ENCODE peak calls at places on chromosomes 5 and 9, in seven cellular contexts. W is cardiac fibroblast, X is right atrium auricular region, T is fibroblast of pulmonary artery, K is cardiac muscle cell, R is brain microvascular endothelial cell, G is B cell. D is an unnamed sample.

GRCh38 chr5:63555874-63556273 is 406.4 kb downstream of the HTR1A start:
- DNase-seq in X (no peak), K (no peak), W (no peak), T (no peak), G (no peak), R (no peak), D (peak; percentile 75)

GRCh38 chr9:101498323-101498722 is 35.3 kb upstream of the RNF20 start:
- DNase-seq in X (no peak), K (no peak), G (no peak), R (no peak), T (peak; percentile 7), W (peak; percentile 4), D (no peak)

GRCh38 chr9:6188906-6189305 is 26.7 kb upstream of the IL33 start:
- DNase-seq in W (no peak), G (no peak), K (no peak), R (no peak), T (no peak), X (no peak), D (no peak)

GRCh38 chr5:141490271-141490670 is 1.4 kb downstream of the PCDHGC5 start:
- DNase-seq in X (no peak), G (no peak), K (no peak), T (no peak), R (no peak), W (no peak), D (no peak)

GRCh38 chr5:102421647-102422046 is 77.2 kb downstream of the SLCO6A1 start:
- DNase-seq in X (no peak), G (no peak), R (no peak), W (no peak), K (no peak), T (no peak), D (peak; percentile 48)

GRCh38 chr5:78648359-78649219 is at the start of gene LHFPL2:
- DNase-seq in K (peak; percentile 92), G (peak; percentile 85), X (peak; percentile 76), W (peak; percentile 87), T (peak; percentile 83), R (peak; percentile 57), D (peak; percentile 65)

GRCh38 chr5:180093651-180094382 is 22.3 kb upstream of the RNF130 start:
- DNase-seq in K (no peak), T (no peak), G (no peak), X (no peak), W (no peak), R (no peak), D (no peak)

GRCh38 chr9:96317335-96317980 is 15.5 kb upstream of the HSD17B3 start:
- DNase-seq in K (peak; percentile 77), X (no peak), G (peak; percentile 65), T (peak; percentile 78), R (peak; percentile 37), W (peak; percentile 84), D (peak; percentile 61)

GRCh38 chr5:96487859-96488258 is 54.8 kb upstream of the PCSK1 start:
- DNase-seq in W (peak; percentile 17), T (peak; percentile 7), G (no peak), R (no peak), K (no peak), X (no peak), D (no peak)

GRCh38 chr5:37886207-37886905 is 46.5 kb upstream of the GDNF start:
- DNase-seq in G (no peak), X (no peak), R (no peak), K (no peak), W (peak; percentile 5), T (no peak), D (no peak)

GRCh38 chr5:6861667-6862066 is 148.4 kb downstream of the TENT4A start:
- DNase-seq in G (no peak), W (no peak), K (no peak), X (no peak), R (no peak), T (no peak), D (peak; percentile 55)

GRCh38 chr5:16456103-16456832 is 9.3 kb downstream of the ZNF622 start:
- DNase-seq in W (peak; percentile 85), R (peak; percentile 82), K (peak; percentile 77), T (peak; percentile 90), X (peak; percentile 71), G (peak; percentile 24), D (peak; percentile 73)

GRCh38 chr9:130199605-130200004 is 27.4 kb downstream of the NCS1 start:
- DNase-seq in R (no peak), W (peak; percentile 45), G (no peak), X (no peak), K (no peak), T (no peak), D (no peak)

GRCh38 chr5:157540124-157540523 is 35.5 kb downstream of the ADAM19 start:
- DNase-seq in R (no peak), K (no peak), W (no peak), X (no peak), G (no peak), T (no peak), D (no peak)

DNA sequence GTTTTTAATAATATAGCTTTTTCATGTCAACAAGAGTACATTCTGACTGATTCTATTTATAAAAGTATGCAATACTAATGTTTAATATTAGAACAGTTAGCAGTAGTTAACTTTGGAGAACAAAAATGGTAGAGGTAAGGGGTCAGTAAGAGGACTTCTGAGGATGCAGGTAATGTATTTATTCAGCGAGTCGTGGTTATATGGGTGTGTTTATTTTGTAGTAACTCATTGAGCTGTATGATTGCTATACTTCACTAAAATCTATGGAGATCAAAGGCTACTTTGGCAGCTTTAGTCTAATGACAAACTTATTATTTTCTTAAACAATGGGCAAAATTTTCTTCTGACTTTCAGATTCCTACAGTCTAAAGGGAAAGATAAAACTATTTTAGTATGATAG is 146.5 kb downstream of the COMMD10 start:
- DNase-seq in G (no peak), T (no peak), R (no peak), W (no peak), X (no peak), K (no peak), D (no peak)
- TF ChIP-seq CTCF in G (no peak), T (no peak), R (no peak), W (no peak), X (no peak), K (no peak), D (no peak)

DNA sequence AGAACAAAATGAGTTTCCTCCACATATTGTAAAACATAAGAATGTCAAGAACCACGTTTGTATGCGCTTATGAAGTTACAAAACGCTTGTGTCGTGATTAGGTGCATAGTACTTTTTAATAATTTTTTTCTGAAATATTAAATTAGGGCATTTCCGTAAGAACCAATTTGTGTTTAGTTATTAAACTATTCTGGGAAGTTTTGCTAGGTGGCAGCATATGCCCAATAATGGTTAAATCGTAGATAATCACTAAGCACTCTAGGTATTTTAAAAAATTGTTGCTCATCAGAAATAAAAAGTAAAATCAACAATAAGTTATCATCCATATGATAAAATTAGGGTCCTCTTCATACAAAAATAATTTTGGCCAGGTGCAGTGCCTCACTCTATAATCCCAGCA is 5.4 kb downstream of the SRFBP1 start:
- DNase-seq in G (no peak), K (no peak), W (peak; percentile 71), T (peak; percentile 76), R (peak; percentile 31), X (no peak), D (peak; percentile 46)
- TF ChIP-seq CTCF in G (no peak), K (peak; percentile 44), W (peak; percentile 34), T (peak; percentile 40), R (peak; percentile 38), X (peak; percentile 37), D (peak; percentile 50)

DNA sequence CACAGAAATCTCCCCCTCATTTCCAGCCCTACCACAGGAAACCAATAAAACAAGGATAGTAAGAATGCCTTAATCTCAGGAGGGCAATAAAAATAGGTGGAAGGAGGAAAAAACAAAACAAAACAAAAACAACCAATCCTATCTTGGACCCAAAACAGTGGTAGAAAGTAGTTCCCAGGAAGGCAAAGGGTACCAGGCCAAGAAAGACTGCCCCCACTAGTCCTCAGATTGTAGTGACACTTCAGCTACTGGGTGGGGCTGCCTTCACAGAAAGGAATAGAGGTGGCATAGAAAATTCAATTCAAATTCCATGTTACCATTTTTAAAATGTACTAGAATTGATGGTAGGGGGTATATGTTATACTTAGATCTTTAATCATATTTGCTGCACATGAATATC is 59.3 kb downstream of the DPYSL3 start:
- DNase-seq in T (no peak), X (no peak), W (no peak), K (no peak), R (no peak), G (no peak), D (no peak)
- TF ChIP-seq CTCF in T (no peak), X (no peak), W (peak; percentile 4), K (no peak), R (no peak), G (no peak), D (no peak)

GRCh38 chr9:7979591-7979990 is 180.0 kb upstream of the DMAC1 start:
- DNase-seq in X (no peak), K (peak; percentile 24), R (no peak), T (no peak), W (no peak), G (no peak), D (no peak)
- TF ChIP-seq CTCF in X (no peak), K (no peak), R (no peak), T (no peak), W (no peak), G (no peak), D (no peak)

D was measured in MCF 10A.